ENCODE peak calls at places on chromosomes 7 and 10, in six cellular contexts. V is uterus, O is prostate gland, K is SK-N-SH, S is lower lobe of right lung, M is mesendoderm. A is an unnamed sample.

GRCh38 chr10:110530131-110530831 is 32.6 kb downstream of the DUSP5 start:
- DNase-seq in K (peak), S (peak), V (peak), M (peak), O (peak), A (no peak)

GRCh38 chr7:27923308-27923980 is 183.5 kb downstream of the TAX1BP1 start:
- DNase-seq in S (no peak), K (no peak), M (no peak), V (no peak), O (no peak), A (no peak)

GRCh38 chr7:50303894-50304157 is 690 bp upstream of the IKZF1 start:
- DNase-seq in K (peak), V (no peak), O (no peak), M (peak), S (peak), A (no peak)

GRCh38 chr10:118047363-118047719 is 600 bp upstream of the RAB11FIP2 start:
- DNase-seq in V (peak), K (no peak), M (no peak), O (no peak), S (no peak), A (no peak)

GRCh38 chr7:69564454-69565417 is 33.5 kb upstream of the AUTS2 start:
- DNase-seq in V (peak), S (no peak), O (peak), M (no peak), K (peak), A (peak)

GRCh38 chr7:14717169-14717568 is 185.4 kb downstream of the DGKB start:
- DNase-seq in O (no peak), V (no peak), M (no peak), K (no peak), S (no peak), A (no peak)

GRCh38 chr10:24952701-24953349 is 419 bp upstream of the PRTFDC1 start:
- DNase-seq in O (peak), M (peak), S (peak), K (peak), V (peak), A (peak)

GRCh38 chr10:76779163-76779820 is 858.3 kb downstream of the KCNMA1 start:
- DNase-seq in M (peak), S (no peak), V (no peak), K (no peak), O (no peak), A (no peak)

GRCh38 chr7:81883801-81884393 is 114.0 kb upstream of the HGF start:
- DNase-seq in O (no peak), M (no peak), K (no peak), V (no peak), S (no peak), A (no peak)

GRCh38 chr7:152925412-152926147 is 166.0 kb downstream of the ACTR3B start:
- DNase-seq in V (no peak), O (no peak), M (peak), K (peak), S (no peak), A (no peak)

GRCh38 chr10:50440489-50440888 is 183.3 kb downstream of the SGMS1 start:
- DNase-seq in V (no peak), M (no peak), K (no peak), S (no peak), O (no peak), A (no peak)

GRCh38 chr10:61452229-61452651 is 941 bp downstream of the TMEM26 start:
- DNase-seq in K (peak), M (peak), V (peak), O (peak), S (no peak), A (no peak)

GRCh38 chr10:31064334-31064733 is 32.7 kb upstream of the ZNF438 start:
- DNase-seq in O (no peak), S (no peak), M (no peak), K (no peak), V (peak), A (no peak)

GRCh38 chr10:90418869-90419652 is 438.8 kb downstream of the HTR7 start:
- DNase-seq in O (no peak), K (no peak), V (no peak), S (no peak), M (no peak), A (no peak)

GRCh38 chr7:73612598-73613269 is 11.6 kb downstream of the MLXIPL start:
- DNase-seq in S (no peak), V (no peak), K (no peak), M (peak), O (peak), A (no peak)

GRCh38 chr10:48802611-48803046 is 118.0 kb downstream of the WDFY4 start:
- DNase-seq in O (no peak), K (no peak), S (no peak), V (no peak), M (no peak), A (no peak)

GRCh38 chr7:137804819-137805218 is 42.0 kb downstream of the DGKI start:
- DNase-seq in M (no peak), V (no peak), K (no peak), O (no peak), S (no peak), A (no peak)

GRCh38 chr7:159032753-159033472 is 111.8 kb downstream of the VIPR2 start:
- DNase-seq in S (no peak), K (no peak), V (no peak), O (peak), M (no peak), A (no peak)

GRCh38 chr7:18570441-18570840 is 74.9 kb downstream of the HDAC9 start:
- DNase-seq in O (no peak), V (no peak), K (no peak), S (no peak), M (no peak), A (no peak)

GRCh38 chr10:57849726-57850357 is 417.9 kb downstream of the IPMK start:
- DNase-seq in S (no peak), M (no peak), V (no peak), O (no peak), K (peak), A (no peak)

GRCh38 chr7:51817694-51818093 is 501.1 kb upstream of the COBL start:
- DNase-seq in V (no peak), M (no peak), O (no peak), S (no peak), K (no peak), A (no peak)

GRCh38 chr7:123769371-123769770 is 20.6 kb upstream of the WASL start:
- DNase-seq in V (no peak), K (no peak), M (no peak), S (no peak), O (no peak), A (no peak)

GRCh38 chr7:116876664-116877442 is 14.5 kb downstream of the CAPZA2 start:
- DNase-seq in K (peak), V (no peak), O (no peak), M (peak), S (no peak), A (no peak)

GRCh38 chr10:75860009-75860408 is 428.6 kb downstream of the LRMDA start:
- DNase-seq in K (no peak), M (no peak), V (peak), S (no peak), O (no peak), A (no peak)

GRCh38 chr10:15678851-15679250 is 40.9 kb downstream of the ITGA8 start:
- DNase-seq in K (no peak), V (no peak), O (no peak), S (no peak), M (no peak), A (no peak)

GRCh38 chr7:74224511-74224832 is 14.7 kb downstream of the LAT2 start:
- DNase-seq in M (no peak), K (no peak), O (no peak), V (no peak), S (no peak), A (no peak)

GRCh38 chr10:71278691-71279588 is 40.1 kb upstream of the SLC29A3 start:
- DNase-seq in O (no peak), K (peak), S (no peak), V (no peak), M (peak), A (peak)

GRCh38 chr10:95442341-95442740 is 118.8 kb downstream of the SORBS1 start:
- DNase-seq in S (no peak), M (no peak), O (no peak), K (no peak), V (no peak), A (no peak)

GRCh38 chr10:95441547-95441923 is 119.6 kb downstream of the SORBS1 start:
- DNase-seq in K (no peak), M (no peak), S (no peak), O (no peak), V (no peak), A (no peak)

GRCh38 chr10:95440756-95441546 is 120.2 kb downstream of the SORBS1 start:
- DNase-seq in O (no peak), K (no peak), M (no peak), S (no peak), V (no peak), A (no peak)

GRCh38 chr10:95438781-95439180 is 122.4 kb downstream of the SORBS1 start:
- DNase-seq in K (no peak), O (no peak), M (no peak), S (no peak), V (no peak), A (no peak)

DNA sequence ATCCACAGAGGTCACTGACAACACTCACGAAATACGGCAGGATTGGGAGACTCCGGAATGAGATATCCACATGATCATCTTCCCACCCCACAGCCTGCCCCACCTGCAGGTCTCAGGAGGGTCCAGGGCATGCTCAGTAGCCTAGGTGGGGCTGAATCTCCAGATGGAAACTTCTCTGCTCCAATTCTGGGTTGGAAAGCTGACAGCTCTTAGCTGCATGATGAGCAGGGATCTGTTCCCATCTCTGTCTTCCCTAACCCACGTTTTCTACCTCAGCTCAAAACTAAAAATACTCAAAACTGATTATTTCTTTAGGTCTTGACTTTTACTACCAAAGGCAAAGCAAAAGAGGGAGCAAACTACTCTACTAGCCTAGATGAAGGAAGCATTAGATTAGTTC is 120.8 kb downstream of the SORBS1 start:
- DNase-seq in S (no peak), M (no peak), V (no peak), K (no peak), O (no peak), A (no peak)
- H3K27ac ChIP-seq in S (no peak), M (no peak), V (peak), K (no peak), O (peak), A (no peak)

GRCh38 chr10:97573672-97574071 is 1.1 kb downstream of the ANKRD2 start:
- DNase-seq in M (no peak), V (no peak), K (no peak), O (no peak), S (no peak), A (no peak)

GRCh38 chr10:97577701-97578100 is 5.1 kb downstream of the ANKRD2 start:
- DNase-seq in S (no peak), K (no peak), O (no peak), M (no peak), V (no peak), A (no peak)

GRCh38 chr10:97574374-97575100 is 2.0 kb downstream of the ANKRD2 start:
- DNase-seq in M (peak), O (peak), S (peak), K (peak), V (no peak), A (no peak)

GRCh38 chr10:97573021-97573420 is 442 bp downstream of the ANKRD2 start:
- DNase-seq in V (no peak), O (no peak), M (no peak), S (no peak), K (no peak), A (no peak)

DNA sequence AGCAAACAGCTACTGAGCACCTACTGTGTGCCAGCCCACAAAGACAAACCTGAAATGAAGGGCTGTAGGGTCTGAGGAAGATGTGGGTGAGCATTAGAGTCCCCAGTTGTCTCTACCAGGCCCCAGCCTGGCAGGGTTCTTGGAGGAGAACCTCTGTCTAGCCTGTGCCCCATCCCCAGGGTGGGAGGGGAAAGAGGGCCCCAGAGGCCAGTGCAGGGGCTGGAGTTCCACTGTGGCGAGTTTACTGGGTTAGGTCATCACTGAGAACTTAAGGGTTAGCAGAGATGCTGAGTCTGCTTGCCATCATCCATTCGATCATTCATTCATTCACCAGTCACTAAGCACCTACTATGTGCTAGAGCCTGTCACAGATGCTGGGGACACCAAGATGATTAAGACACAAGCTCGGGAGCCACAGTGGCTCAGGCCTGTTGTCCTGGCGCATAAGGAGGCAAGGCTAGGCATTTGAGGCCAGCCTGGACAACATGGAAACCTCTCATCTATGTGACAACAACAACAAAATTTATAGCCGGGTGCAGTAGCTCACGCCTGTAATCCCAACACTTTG is 2.6 kb downstream of the ANKRD2 start:
- DNase-seq in K (peak), M (peak), O (no peak), S (no peak), V (no peak), A (no peak)
- H3K27ac ChIP-seq in K (peak), M (no peak), O (peak), S (peak), V (peak), A (no peak)

GRCh38 chr10:32970910-32971309 is 12.9 kb upstream of the ITGB1 start:
- DNase-seq in M (no peak), K (no peak), V (no peak), O (no peak), S (no peak), A (no peak)
- H3K27ac ChIP-seq in M (no peak), K (no peak), V (no peak), O (no peak), S (no peak), A (no peak)

DNA sequence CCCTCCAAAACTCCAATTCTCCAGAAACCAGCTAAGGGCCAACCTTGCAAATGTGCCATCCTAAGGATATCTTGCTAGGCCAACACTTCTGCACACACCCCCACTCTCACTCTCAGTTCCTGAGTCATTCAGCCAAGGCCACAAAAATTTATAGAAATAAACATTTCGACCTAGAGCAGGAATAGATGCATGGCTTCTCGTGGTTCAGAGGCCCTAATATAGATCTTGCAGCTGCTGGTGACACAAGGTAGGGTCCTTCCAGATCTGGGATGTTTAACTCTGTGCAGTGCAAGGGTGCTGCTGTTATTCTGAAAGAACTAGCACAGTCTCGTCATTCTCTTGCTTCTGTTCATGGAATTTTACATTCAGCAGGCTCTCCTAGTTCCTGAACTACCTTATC is 369.3 kb downstream of the CALN1 start:
- DNase-seq in V (no peak), S (no peak), K (no peak), O (no peak), M (no peak), A (no peak)
- H3K27ac ChIP-seq in V (no peak), S (no peak), K (no peak), O (no peak), M (no peak), A (no peak)